ENCODE peak calls at places on chromosomes 7 and 10, in six cellular contexts. C is stimulated activated CD4-positive, alpha-beta T cell treated with anti-CD3 and anti-CD28 coated beads, Interleukin-12 subunit alpha, Interleukin-12 subunit beta, amount 100 ng/mL, for 4 hours; E is fibroblast of the aortic adventitia; G is NCI-H2081; N is HFF-Myc; A is left ventricle myocardium superior. Z is an unnamed sample.

GRCh38 chr10:46234431-46235060 is 52.3 kb upstream of the ANTXRL start:
- DNase-seq in E (no peak), C (no peak), N (no peak), A (no peak), G (no peak), Z (no peak)

GRCh38 chr7:138166681-138167080 is 90.4 kb downstream of the AKR1D1 start:
- DNase-seq in C (no peak), E (no peak), N (no peak), G (no peak), A (no peak), Z (no peak)

GRCh38 chr10:119625570-119626280 is 25.5 kb upstream of the BAG3 start:
- DNase-seq in G (no peak), E (no peak), C (no peak), A (no peak), N (no peak), Z (no peak)

GRCh38 chr10:125003901-125004467 is 62.1 kb downstream of the ZRANB1 start:
- DNase-seq in N (no peak), C (no peak), E (no peak), G (no peak), A (peak; percentile 22), Z (no peak)

GRCh38 chr7:106285801-106286492 is 1.2 kb upstream of the NAMPT start:
- DNase-seq in N (no peak), C (peak; percentile 23), A (no peak), E (peak; percentile 79), G (no peak), Z (no peak)

GRCh38 chr7:136997735-136998134 is 129.3 kb downstream of the CHRM2 start:
- DNase-seq in G (no peak), E (no peak), N (no peak), A (no peak), C (no peak), Z (no peak)

GRCh38 chr10:3395041-3395440 is 222.5 kb upstream of the PITRM1 start:
- DNase-seq in A (no peak), C (no peak), N (no peak), E (no peak), G (no peak), Z (no peak)

GRCh38 chr7:4001742-4002141 is 680.4 kb upstream of the FOXK1 start:
- DNase-seq in G (no peak), A (no peak), N (no peak), C (no peak), E (no peak), Z (no peak)

GRCh38 chr7:42883950-42884349 is 27.9 kb downstream of the C7orf25 start:
- DNase-seq in E (no peak), G (no peak), A (peak; percentile 47), C (no peak), N (no peak), Z (peak; percentile 85)

GRCh38 chr7:39952378-39952777 is 2.3 kb downstream of the CDK13 start:
- DNase-seq in N (no peak), A (no peak), C (no peak), G (no peak), E (peak; percentile 68), Z (no peak)

GRCh38 chr10:52314007-52314821 is at the start of gene DKK1:
- DNase-seq in N (no peak), C (no peak), E (peak; percentile 80), A (peak; percentile 75), G (no peak), Z (peak; percentile 67)

GRCh38 chr7:98177553-98177952 is 33.7 kb upstream of the BHLHA15 start:
- DNase-seq in C (no peak), A (no peak), G (no peak), N (no peak), E (no peak), Z (no peak)

GRCh38 chr10:121284952-121285351 is 313.3 kb downstream of the FGFR2 start:
- DNase-seq in A (no peak), E (no peak), N (no peak), C (no peak), G (no peak), Z (no peak)

GRCh38 chr7:46720761-46721160 is 799.7 kb upstream of the IGFBP3 start:
- DNase-seq in N (no peak), C (no peak), A (no peak), G (no peak), E (no peak), Z (no peak)

GRCh38 chr10:29392376-29393021 is 103.6 kb downstream of the LYZL1 start:
- DNase-seq in G (peak; percentile 39), C (peak; percentile 19), A (no peak), N (no peak), E (peak; percentile 61), Z (no peak)

GRCh38 chr7:2717293-2717904 is 29.4 kb downstream of the AMZ1 start:
- DNase-seq in N (no peak), G (peak; percentile 71), E (peak; percentile 54), C (no peak), A (peak; percentile 71), Z (no peak)

GRCh38 chr10:77348711-77349110 is 288.9 kb downstream of the KCNMA1 start:
- DNase-seq in N (no peak), C (no peak), A (no peak), G (no peak), E (peak; percentile 23), Z (no peak)

GRCh38 chr10:123241391-123242141 is 87.4 kb downstream of the BUB3 start:
- DNase-seq in E (no peak), N (no peak), A (no peak), C (peak; percentile 16), G (no peak), Z (no peak)

GRCh38 chr7:17948503-17949238 is 8.4 kb upstream of the SNX13 start:
- DNase-seq in G (no peak), C (no peak), N (no peak), E (peak; percentile 20), A (no peak), Z (no peak)

GRCh38 chr7:69598487-69599148 is 343 bp downstream of the AUTS2 start:
- DNase-seq in N (no peak), G (no peak), C (no peak), A (peak; percentile 35), E (no peak), Z (peak; percentile 65)

GRCh38 chr10:83666762-83667161 is 472.5 kb upstream of the GHITM start:
- DNase-seq in G (no peak), N (no peak), E (no peak), C (no peak), A (no peak), Z (no peak)

GRCh38 chr7:41656357-41656756 is 46.5 kb downstream of the INHBA start:
- DNase-seq in E (peak; percentile 67), A (no peak), G (no peak), N (peak; percentile 78), C (no peak), Z (no peak)

GRCh38 chr7:2452074-2452507 is 24.1 kb downstream of the GRIFIN start:
- DNase-seq in E (no peak), G (no peak), A (no peak), C (no peak), N (no peak), Z (peak; percentile 77)

GRCh38 chr7:28686418-28686800 is 271.7 kb downstream of the TRIL start:
- DNase-seq in G (no peak), C (no peak), A (no peak), E (peak; percentile 56), N (peak; percentile 59), Z (no peak)

GRCh38 chr7:132080967-132081668 is 495.2 kb downstream of the PLXNA4 start:
- DNase-seq in E (peak; percentile 93), G (no peak), A (no peak), C (no peak), N (no peak), Z (no peak)

GRCh38 chr7:155598810-155599210 is 45.7 kb upstream of the RBM33 start:
- DNase-seq in E (peak; percentile 75), A (peak; percentile 89), G (peak; percentile 73), N (peak; percentile 26), C (peak; percentile 86), Z (peak; percentile 87)

GRCh38 chr10:79023489-79024162 is 45.1 kb upstream of the ZMIZ1 start:
- DNase-seq in G (no peak), C (no peak), E (no peak), N (no peak), A (peak; percentile 50), Z (peak; percentile 52)

GRCh38 chr10:18681971-18682403 is 22.8 kb downstream of the ARL5B start:
- DNase-seq in N (no peak), G (no peak), E (peak; percentile 80), A (no peak), C (no peak), Z (no peak)

Z was measured in kidney.